ENCODE peak calls at places on chromosomes 1 and 21, in ten cellular contexts. C is suprapubic skin; N is CD4-positive, alpha-beta T cell; A is progenitor cell of endocrine pancreas; E is stomach; U is neural crest cell; K is left ventricle myocardium inferior; Y is lower lobe of right lung; D is tibial artery; O is WTC11. I is an unnamed sample.

GRCh38 chr1:209733409-209734192 is 22.3 kb upstream of the TRAF3IP3 start:
- DNase-seq in C (no peak), N (no peak), A (no peak), E (no peak), U (no peak), K (no peak), Y (no peak), D (no peak), O (no peak), I (peak)

GRCh38 chr1:219792337-219793021 is 135.9 kb downstream of the SLC30A10 start:
- DNase-seq in C (no peak), N (no peak), A (no peak), E (no peak), U (no peak), K (no peak), Y (no peak), D (no peak), O (no peak), I (peak)

GRCh38 chr1:8343464-8344001 is 25.6 kb downstream of the SLC45A1 start:
- DNase-seq in C (peak), N (no peak), A (no peak), E (peak), U (no peak), K (peak), Y (peak), D (peak), O (no peak), I (peak)

GRCh38 chr1:53134961-53135734 is 7.3 kb downstream of the SLC1A7 start:
- DNase-seq in C (no peak), N (no peak), A (no peak), E (peak), U (no peak), K (no peak), Y (no peak), D (no peak), O (no peak), I (no peak)

GRCh38 chr1:112064344-112064743 is 74.9 kb upstream of the KCND3 start:
- DNase-seq in C (no peak), N (no peak), A (no peak), E (no peak), U (no peak), K (no peak), Y (no peak), D (no peak), O (no peak), I (no peak)

GRCh38 chr1:240790851-240791250 is 178.9 kb upstream of the GREM2 start:
- DNase-seq in C (no peak), N (no peak), A (no peak), E (no peak), U (no peak), K (no peak), Y (no peak), D (no peak), O (no peak), I (no peak)

GRCh38 chr1:36326499-36326898 is 3.1 kb upstream of the EVA1B start:
- DNase-seq in C (no peak), N (no peak), A (no peak), E (no peak), U (no peak), K (no peak), Y (no peak), D (no peak), O (no peak), I (no peak)

GRCh38 chr1:110356379-110356778 is 17.2 kb downstream of the RBM15 start:
- DNase-seq in C (no peak), N (no peak), A (no peak), E (no peak), U (no peak), K (no peak), Y (no peak), D (no peak), O (no peak), I (no peak)

GRCh38 chr1:22592051-22592450 is 28.8 kb downstream of the EPHA8 start:
- DNase-seq in C (no peak), N (no peak), A (no peak), E (no peak), U (no peak), K (no peak), Y (no peak), D (no peak), O (no peak), I (no peak)

GRCh38 chr21:35529141-35529863 is 480.2 kb upstream of the RUNX1 start:
- DNase-seq in C (no peak), N (no peak), A (no peak), E (no peak), U (no peak), K (no peak), Y (no peak), D (no peak), O (no peak), I (peak)

GRCh38 chr21:44347911-44348451 is 5.4 kb upstream of the TRPM2 start:
- DNase-seq in C (no peak), N (no peak), A (no peak), E (no peak), U (no peak), K (no peak), Y (peak), D (no peak), O (no peak), I (no peak)

GRCh38 chr1:20634065-20634593 is 871 bp downstream of the PINK1 start:
- DNase-seq in C (no peak), N (no peak), A (no peak), E (no peak), U (no peak), K (no peak), Y (no peak), D (no peak), O (no peak), I (no peak)

GRCh38 chr1:221459558-221459957 is 282.3 kb downstream of the DUSP10 start:
- DNase-seq in C (no peak), N (no peak), A (no peak), E (no peak), U (no peak), K (no peak), Y (no peak), D (no peak), O (no peak), I (no peak)

GRCh38 chr1:19825298-19825697 is 10.2 kb upstream of the RNF186 start:
- DNase-seq in C (no peak), N (no peak), A (no peak), E (peak), U (no peak), K (no peak), Y (no peak), D (no peak), O (peak), I (peak)

GRCh38 chr1:32539584-32540571 is 651 bp downstream of the ZBTB8A start:
- DNase-seq in C (no peak), N (no peak), A (peak), E (peak), U (peak), K (peak), Y (peak), D (peak), O (peak), I (peak)

GRCh38 chr1:184882649-184883303 is 91.5 kb downstream of the NIBAN1 start:
- DNase-seq in C (no peak), N (no peak), A (no peak), E (peak), U (no peak), K (peak), Y (no peak), D (peak), O (no peak), I (no peak)

GRCh38 chr1:12138196-12139183 is 28.3 kb upstream of the TNFRSF1B start:
- DNase-seq in C (no peak), N (no peak), A (no peak), E (no peak), U (no peak), K (peak), Y (no peak), D (no peak), O (no peak), I (no peak)

GRCh38 chr1:152824964-152825363 is 2.3 kb upstream of the LCE1A start:
- DNase-seq in C (no peak), N (no peak), A (no peak), E (no peak), U (no peak), K (no peak), Y (no peak), D (no peak), O (no peak), I (no peak)

GRCh38 chr1:178774263-178774662 is 49.2 kb downstream of the RALGPS2 start:
- DNase-seq in C (no peak), N (no peak), A (no peak), E (no peak), U (no peak), K (no peak), Y (no peak), D (no peak), O (no peak), I (peak)

GRCh38 chr1:178634445-178634844 is 90.6 kb upstream of the RALGPS2 start:
- DNase-seq in C (no peak), N (no peak), A (no peak), E (no peak), U (no peak), K (peak), Y (no peak), D (no peak), O (no peak), I (no peak)

GRCh38 chr1:62093261-62093660 is 101.4 kb upstream of the L1TD1 start:
- DNase-seq in C (no peak), N (no peak), A (no peak), E (no peak), U (no peak), K (no peak), Y (no peak), D (no peak), O (no peak), I (peak)

GRCh38 chr1:196455697-196456096 is 152.5 kb downstream of the KCNT2 start:
- DNase-seq in C (no peak), N (no peak), A (no peak), E (no peak), U (no peak), K (no peak), Y (no peak), D (no peak), O (no peak), I (peak)

GRCh38 chr1:205374205-205375078 is 17.7 kb upstream of the KLHDC8A start:
- DNase-seq in C (no peak), N (no peak), A (no peak), E (no peak), U (no peak), K (no peak), Y (no peak), D (no peak), O (no peak), I (peak)

GRCh38 chr1:221839794-221840395 is 98.0 kb upstream of the DUSP10 start:
- DNase-seq in C (peak), N (peak), A (no peak), E (peak), U (no peak), K (peak), Y (no peak), D (peak), O (no peak), I (peak)

GRCh38 chr1:5164155-5164554 is 509.7 kb downstream of the AJAP1 start:
- DNase-seq in C (no peak), N (no peak), A (no peak), E (no peak), U (no peak), K (no peak), Y (no peak), D (no peak), O (no peak), I (no peak)

GRCh38 chr1:184101571-184101970 is 50.0 kb downstream of the TSEN15 start:
- DNase-seq in C (no peak), N (no peak), A (no peak), E (no peak), U (no peak), K (no peak), Y (no peak), D (no peak), O (no peak), I (no peak)

GRCh38 chr1:172929006-172929405 is 121.7 kb downstream of the TNFSF18 start:
- DNase-seq in C (no peak), N (no peak), A (no peak), E (no peak), U (no peak), K (no peak), Y (no peak), D (no peak), O (no peak), I (peak)

GRCh38 chr1:169309178-169310166 is 58.1 kb downstream of the NME7 start:
- DNase-seq in C (no peak), N (no peak), A (no peak), E (no peak), U (no peak), K (no peak), Y (no peak), D (no peak), O (no peak), I (no peak)

DNA sequence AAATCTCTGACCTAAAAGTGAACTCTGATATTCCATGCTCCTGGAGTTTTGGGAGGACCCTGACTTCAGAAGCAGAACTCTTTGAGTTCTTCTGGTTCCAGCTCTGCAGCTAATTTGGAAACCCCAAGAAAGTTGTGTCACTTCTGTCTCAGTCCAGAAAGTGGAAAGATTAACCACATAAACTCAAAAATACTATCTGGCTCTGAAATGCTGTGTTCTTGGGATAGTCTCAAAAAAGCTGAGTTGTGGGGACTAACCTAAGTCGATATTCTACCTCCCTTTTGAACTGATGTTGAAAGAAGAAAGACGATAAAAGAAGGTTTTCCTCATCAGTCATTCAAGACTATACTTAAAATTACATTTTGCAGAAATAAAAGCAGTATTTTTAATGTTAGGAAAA is 59.8 kb downstream of the ITPKB start:
- DNase-seq in C (no peak), N (no peak), A (no peak), E (no peak), U (no peak), K (no peak), Y (no peak), D (no peak), O (no peak), I (no peak)
- TF ChIP-seq CTCF in C (no peak), N (no peak), A (no peak), E (no peak), U (no peak), K (no peak), Y (no peak), D (no peak), O (no peak), I (no peak)

DNA sequence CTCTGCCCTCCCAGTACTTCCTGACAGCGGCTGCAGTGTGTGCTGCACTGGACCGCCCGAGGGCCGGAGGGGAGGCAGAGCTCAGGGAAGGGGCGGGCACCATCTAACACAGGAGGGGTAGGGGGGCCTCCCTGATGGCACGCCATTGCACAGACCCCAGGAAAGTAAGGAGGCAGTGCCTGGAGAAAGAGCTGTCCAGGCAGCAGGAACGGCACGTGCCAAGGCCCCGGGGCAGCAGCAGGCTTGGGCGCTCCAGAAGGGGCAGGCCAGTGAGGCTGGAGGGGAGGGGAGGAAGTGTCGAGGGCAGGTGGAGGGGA is 110.7 kb downstream of the CRYAA start:
- DNase-seq in C (no peak), N (no peak), A (no peak), E (no peak), U (no peak), K (peak), Y (peak), D (no peak), O (no peak), I (no peak)
- TF ChIP-seq CTCF in C (no peak), N (no peak), A (no peak), E (no peak), U (no peak), K (no peak), Y (no peak), D (no peak), O (no peak), I (no peak)

DNA sequence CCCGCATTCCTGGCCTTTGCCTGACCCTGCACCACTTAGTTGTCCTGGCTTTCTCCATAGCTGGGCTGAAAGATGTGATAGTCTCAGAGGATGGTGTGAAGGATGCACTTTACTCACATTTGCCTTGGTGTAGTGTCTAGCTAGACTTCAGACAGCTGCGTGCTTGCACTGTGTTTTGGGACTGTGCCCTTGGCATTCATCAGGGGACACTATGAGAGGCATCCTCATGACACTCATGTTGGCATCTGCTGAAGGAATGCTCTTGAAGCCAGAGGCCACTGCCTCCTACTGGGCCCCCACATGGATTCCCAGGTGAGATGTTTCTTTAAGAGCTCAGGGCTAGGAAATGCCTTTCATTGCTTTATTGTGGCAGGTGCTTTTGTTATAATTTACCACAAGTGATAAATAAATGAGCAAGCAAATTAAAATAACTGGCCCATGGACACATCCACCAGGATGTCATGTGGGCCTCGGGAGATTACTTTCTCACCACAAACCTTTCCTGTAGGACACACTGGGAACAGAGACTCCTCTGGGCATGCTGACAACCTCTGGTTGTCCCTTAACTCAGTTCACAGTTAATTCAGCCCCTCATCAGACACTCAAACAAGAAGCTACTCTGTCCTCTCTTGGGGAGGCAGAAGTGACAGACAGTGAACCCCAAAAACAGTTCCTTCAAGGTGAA is 99.4 kb upstream of the SPATA6 start:
- DNase-seq in C (no peak), N (no peak), A (no peak), E (no peak), U (no peak), K (no peak), Y (no peak), D (no peak), O (no peak), I (no peak)
- TF ChIP-seq CTCF in C (no peak), N (no peak), A (no peak), E (no peak), U (no peak), K (no peak), Y (no peak), D (no peak), O (no peak), I (no peak)

DNA sequence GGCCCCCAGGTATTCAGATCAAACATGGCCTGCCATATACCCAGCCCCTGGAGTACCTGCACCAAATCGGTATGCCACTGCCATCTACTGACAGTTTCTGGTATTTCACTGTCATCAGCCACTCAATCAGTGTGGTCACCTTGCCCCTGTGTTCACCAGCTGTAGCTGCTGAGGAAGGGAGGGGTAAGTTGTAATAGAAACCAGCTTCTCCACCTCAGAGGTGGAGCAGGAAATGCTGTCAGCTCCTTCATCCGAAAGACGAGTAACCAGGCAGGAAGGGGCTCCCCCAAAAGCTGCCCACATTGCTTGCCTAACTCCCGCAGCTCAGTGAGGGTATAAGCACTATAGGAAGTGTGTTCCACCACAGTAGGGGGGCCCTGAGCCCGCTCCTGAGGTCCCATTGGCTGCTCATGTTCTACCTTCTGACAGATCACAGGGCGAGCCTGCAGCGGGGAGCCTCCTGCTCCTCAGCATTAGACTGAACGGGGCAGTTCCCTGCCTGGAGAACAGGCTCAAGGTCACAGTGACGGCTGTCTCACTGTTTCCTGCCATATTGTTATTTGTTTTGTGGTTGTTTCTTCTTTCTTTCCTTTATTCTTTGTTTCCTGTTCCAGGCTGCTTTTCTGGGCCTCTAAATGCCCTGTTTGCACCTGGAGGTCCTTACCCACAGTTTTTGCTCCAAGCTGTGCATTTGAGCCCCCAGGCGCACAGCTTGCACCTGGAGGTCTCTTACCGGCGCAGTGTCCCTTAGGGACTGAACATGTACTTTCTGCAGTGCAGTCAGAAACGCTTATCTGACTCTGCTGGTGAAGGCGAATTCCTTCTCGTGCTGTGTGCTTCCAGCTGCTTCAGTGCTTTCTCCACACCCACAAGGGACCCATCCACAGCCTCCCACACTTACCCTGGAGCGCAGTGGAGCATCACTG is 1638.3 kb downstream of the MRPL39 start:
- DNase-seq in C (no peak), N (peak), A (no peak), E (peak), U (peak), K (no peak), Y (no peak), D (no peak), O (peak), I (peak)
- TF ChIP-seq CTCF in C (no peak), N (peak), A (peak), E (peak), U (peak), K (peak), Y (peak), D (no peak), O (peak), I (peak)

GRCh38 chr1:28983509-28984310 is 69.3 kb downstream of the EPB41 start:
- DNase-seq in C (no peak), N (no peak), A (no peak), E (peak), U (peak), K (peak), Y (peak), D (no peak), O (peak), I (no peak)
- TF ChIP-seq CTCF in C (no peak), N (peak), A (peak), E (no peak), U (no peak), K (peak), Y (peak), D (no peak), O (no peak), I (no peak)

GRCh38 chr1:230915079-230915478 is 46.8 kb upstream of the C1orf198 start:
- DNase-seq in C (no peak), N (no peak), A (no peak), E (no peak), U (no peak), K (no peak), Y (no peak), D (no peak), O (no peak), I (peak)
- TF ChIP-seq CTCF in C (no peak), N (no peak), A (no peak), E (no peak), U (no peak), K (no peak), Y (no peak), D (no peak), O (no peak), I (no peak)

I was measured in choroid plexus epithelial cell.